ENCODE peak calls at places on chromosome 3, in nine cellular contexts. One of them, this sample, is unnamed.

GRCh38 chr3:47324278-47324865 is 41.6 kb downstream of the KLHL18 start:
- DNase-seq in OCI-LY7: peak
- DNase-seq in neuronal stem cell: peak
- DNase-seq in GM23338: peak
- DNase-seq in PC-3: peak
- DNase-seq in mesenchymal stem cell: peak
- DNase-seq in IMR-90: peak
- DNase-seq in astrocyte: peak
- DNase-seq in MM.1S: peak
- DNase-seq in this sample: peak

GRCh38 chr3:42174679-42175660 is 83.8 kb downstream of the TRAK1 start:
- DNase-seq in OCI-LY7: peak
- DNase-seq in neuronal stem cell: no peak
- DNase-seq in GM23338: no peak
- DNase-seq in PC-3: no peak
- DNase-seq in mesenchymal stem cell: no peak
- DNase-seq in IMR-90: no peak
- DNase-seq in astrocyte: peak
- DNase-seq in MM.1S: no peak
- DNase-seq in this sample: no peak

GRCh38 chr3:41710646-41711388 is 251.1 kb downstream of the ULK4 start:
- DNase-seq in OCI-LY7: no peak
- DNase-seq in neuronal stem cell: no peak
- DNase-seq in GM23338: peak
- DNase-seq in PC-3: peak
- DNase-seq in mesenchymal stem cell: peak
- DNase-seq in IMR-90: peak
- DNase-seq in astrocyte: peak
- DNase-seq in MM.1S: no peak
- DNase-seq in this sample: no peak

GRCh38 chr3:172678068-172678467 is 32.8 kb downstream of the NCEH1 start:
- DNase-seq in OCI-LY7: no peak
- DNase-seq in neuronal stem cell: no peak
- DNase-seq in GM23338: no peak
- DNase-seq in PC-3: peak
- DNase-seq in mesenchymal stem cell: peak
- DNase-seq in IMR-90: no peak
- DNase-seq in astrocyte: no peak
- DNase-seq in MM.1S: no peak
- DNase-seq in this sample: no peak

GRCh38 chr3:59271971-59272370 is 222.1 kb upstream of the CFAP20DC start:
- DNase-seq in OCI-LY7: no peak
- DNase-seq in neuronal stem cell: no peak
- DNase-seq in GM23338: no peak
- DNase-seq in PC-3: no peak
- DNase-seq in mesenchymal stem cell: no peak
- DNase-seq in IMR-90: no peak
- DNase-seq in astrocyte: no peak
- DNase-seq in MM.1S: no peak
- DNase-seq in this sample: no peak

GRCh38 chr3:132730891-132731580 is 8.8 kb upstream of the NPHP3 start:
- DNase-seq in OCI-LY7: peak
- DNase-seq in neuronal stem cell: peak
- DNase-seq in GM23338: peak
- DNase-seq in PC-3: peak
- DNase-seq in mesenchymal stem cell: peak
- DNase-seq in IMR-90: peak
- DNase-seq in astrocyte: peak
- DNase-seq in MM.1S: peak
- DNase-seq in this sample: no peak

GRCh38 chr3:24526640-24527237 is 32.1 kb upstream of the THRB start:
- DNase-seq in OCI-LY7: no peak
- DNase-seq in neuronal stem cell: no peak
- DNase-seq in GM23338: no peak
- DNase-seq in PC-3: no peak
- DNase-seq in mesenchymal stem cell: no peak
- DNase-seq in IMR-90: no peak
- DNase-seq in astrocyte: no peak
- DNase-seq in MM.1S: no peak
- DNase-seq in this sample: no peak

GRCh38 chr3:155079795-155080546 is at the start of gene MME:
- DNase-seq in OCI-LY7: peak
- DNase-seq in neuronal stem cell: peak
- DNase-seq in GM23338: peak
- DNase-seq in PC-3: peak
- DNase-seq in mesenchymal stem cell: peak
- DNase-seq in IMR-90: peak
- DNase-seq in astrocyte: peak
- DNase-seq in MM.1S: peak
- DNase-seq in this sample: peak

DNA sequence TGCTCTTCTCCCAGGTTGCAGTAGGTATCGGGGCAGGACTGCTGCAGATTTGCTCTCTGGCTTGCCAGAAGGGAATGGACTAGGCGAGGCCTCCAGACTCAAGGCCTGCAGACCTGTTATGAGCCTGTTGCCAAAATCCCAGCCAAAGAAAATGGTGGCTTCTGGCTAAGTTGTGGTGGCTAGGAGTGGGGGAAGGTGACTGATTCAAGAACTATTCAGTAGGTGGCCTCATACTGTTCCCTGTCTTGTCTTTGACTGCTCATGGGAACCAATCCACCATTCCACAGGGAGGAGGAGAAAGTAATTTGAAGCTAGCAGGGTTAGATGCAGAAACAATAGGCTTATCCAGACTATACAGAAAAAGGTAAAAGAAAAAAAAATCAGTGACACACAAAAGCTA is 380.4 kb upstream of the PROK2 start:
- DNase-seq in OCI-LY7: no peak
- DNase-seq in neuronal stem cell: no peak
- DNase-seq in GM23338: no peak
- DNase-seq in PC-3: no peak
- DNase-seq in mesenchymal stem cell: no peak
- DNase-seq in IMR-90: peak
- DNase-seq in astrocyte: peak
- DNase-seq in MM.1S: no peak
- DNase-seq in this sample: no peak
- H3K4me2 ChIP-seq in OCI-LY7: peak
- H3K4me2 ChIP-seq in neuronal stem cell: no peak
- H3K4me2 ChIP-seq in GM23338: no peak
- H3K4me2 ChIP-seq in PC-3: no peak
- H3K4me2 ChIP-seq in mesenchymal stem cell: no peak
- H3K4me2 ChIP-seq in IMR-90: no peak
- H3K4me2 ChIP-seq in astrocyte: no peak
- H3K4me2 ChIP-seq in MM.1S: no peak
- H3K4me2 ChIP-seq in this sample: no peak

GRCh38 chr3:120558784-120559227 is 37.3 kb upstream of the NDUFB4 start:
- DNase-seq in OCI-LY7: peak
- DNase-seq in neuronal stem cell: peak
- DNase-seq in GM23338: peak
- DNase-seq in PC-3: peak
- DNase-seq in mesenchymal stem cell: peak
- DNase-seq in IMR-90: peak
- DNase-seq in astrocyte: peak
- DNase-seq in MM.1S: peak
- DNase-seq in this sample: peak

GRCh38 chr3:120561251-120562045 is 34.7 kb upstream of the NDUFB4 start:
- DNase-seq in OCI-LY7: peak
- DNase-seq in neuronal stem cell: peak
- DNase-seq in GM23338: peak
- DNase-seq in PC-3: peak
- DNase-seq in mesenchymal stem cell: peak
- DNase-seq in IMR-90: peak
- DNase-seq in astrocyte: peak
- DNase-seq in MM.1S: peak
- DNase-seq in this sample: peak

GRCh38 chr3:120563356-120564022 is 32.6 kb upstream of the NDUFB4 start:
- DNase-seq in OCI-LY7: no peak
- DNase-seq in neuronal stem cell: no peak
- DNase-seq in GM23338: no peak
- DNase-seq in PC-3: no peak
- DNase-seq in mesenchymal stem cell: no peak
- DNase-seq in IMR-90: no peak
- DNase-seq in astrocyte: no peak
- DNase-seq in MM.1S: no peak
- DNase-seq in this sample: no peak

GRCh38 chr3:120559228-120560061 is 36.7 kb upstream of the NDUFB4 start:
- DNase-seq in OCI-LY7: no peak
- DNase-seq in neuronal stem cell: peak
- DNase-seq in GM23338: peak
- DNase-seq in PC-3: peak
- DNase-seq in mesenchymal stem cell: peak
- DNase-seq in IMR-90: peak
- DNase-seq in astrocyte: peak
- DNase-seq in MM.1S: no peak
- DNase-seq in this sample: no peak

DNA sequence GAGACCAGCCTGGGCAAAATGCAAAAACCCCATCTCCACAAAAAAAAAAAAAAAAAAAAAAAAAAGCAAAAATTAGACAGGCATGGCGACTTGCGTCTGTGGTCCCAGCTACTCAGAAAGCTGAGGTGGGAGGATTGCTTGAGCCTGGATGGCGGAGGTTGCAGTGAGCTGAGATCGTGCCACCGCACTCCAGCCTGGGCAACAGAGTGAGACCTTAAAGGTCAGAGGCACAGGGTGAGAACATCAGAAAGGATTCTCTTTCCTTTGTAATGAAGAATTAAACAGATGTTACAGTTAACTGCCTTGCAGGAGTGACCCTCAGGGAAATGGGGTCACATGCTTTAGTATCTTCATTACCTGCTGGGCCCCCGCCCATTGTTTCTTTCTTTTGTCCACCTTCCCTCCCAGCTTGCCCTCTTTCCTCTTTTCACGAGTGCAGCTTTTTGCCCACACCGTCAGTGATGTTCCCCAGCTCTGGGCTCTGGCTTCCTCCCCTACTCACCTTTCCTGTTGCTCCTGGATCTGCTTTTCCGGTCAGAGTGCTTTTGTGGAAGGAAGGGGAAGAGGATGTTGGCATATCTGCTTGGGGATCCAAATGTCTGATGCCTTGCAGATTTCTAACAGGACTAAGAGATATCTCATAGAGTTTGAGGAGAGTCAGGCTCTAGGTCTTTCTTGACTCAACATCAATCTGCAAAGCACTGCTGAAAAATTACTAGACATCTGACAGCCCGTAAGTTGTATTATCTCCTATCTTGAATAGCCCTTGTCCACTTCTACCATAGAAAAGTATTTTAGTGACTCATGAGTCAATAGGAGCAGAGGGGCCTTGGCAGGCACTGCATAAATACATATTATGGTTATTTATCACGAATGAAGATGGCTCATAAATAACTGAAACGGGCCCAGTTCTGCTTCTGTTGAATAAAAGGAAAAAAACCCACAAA is 35.6 kb upstream of the NDUFB4 start:
- DNase-seq in OCI-LY7: no peak
- DNase-seq in neuronal stem cell: no peak
- DNase-seq in GM23338: peak
- DNase-seq in PC-3: peak
- DNase-seq in mesenchymal stem cell: no peak
- DNase-seq in IMR-90: no peak
- DNase-seq in astrocyte: peak
- DNase-seq in MM.1S: no peak
- DNase-seq in this sample: no peak
- H2AFZ ChIP-seq in OCI-LY7: no peak
- H2AFZ ChIP-seq in neuronal stem cell: peak
- H2AFZ ChIP-seq in GM23338: peak
- H2AFZ ChIP-seq in PC-3: peak
- H2AFZ ChIP-seq in mesenchymal stem cell: no peak
- H2AFZ ChIP-seq in IMR-90: peak
- H2AFZ ChIP-seq in astrocyte: no peak
- H2AFZ ChIP-seq in MM.1S: no peak
- H2AFZ ChIP-seq in this sample: no peak

GRCh38 chr3:13190376-13190762 is 117.1 kb upstream of the IQSEC1 start:
- DNase-seq in OCI-LY7: no peak
- DNase-seq in neuronal stem cell: no peak
- DNase-seq in GM23338: no peak
- DNase-seq in PC-3: no peak
- DNase-seq in mesenchymal stem cell: no peak
- DNase-seq in IMR-90: no peak
- DNase-seq in astrocyte: no peak
- DNase-seq in MM.1S: no peak
- DNase-seq in this sample: no peak

GRCh38 chr3:13189639-13190375 is 116.6 kb upstream of the IQSEC1 start:
- DNase-seq in OCI-LY7: peak
- DNase-seq in neuronal stem cell: no peak
- DNase-seq in GM23338: no peak
- DNase-seq in PC-3: peak
- DNase-seq in mesenchymal stem cell: peak
- DNase-seq in IMR-90: peak
- DNase-seq in astrocyte: peak
- DNase-seq in MM.1S: no peak
- DNase-seq in this sample: no peak

GRCh38 chr3:13188380-13188779 is 115.2 kb upstream of the IQSEC1 start:
- DNase-seq in OCI-LY7: no peak
- DNase-seq in neuronal stem cell: no peak
- DNase-seq in GM23338: no peak
- DNase-seq in PC-3: no peak
- DNase-seq in mesenchymal stem cell: no peak
- DNase-seq in IMR-90: no peak
- DNase-seq in astrocyte: no peak
- DNase-seq in MM.1S: no peak
- DNase-seq in this sample: no peak

GRCh38 chr3:13187593-13187992 is 114.4 kb upstream of the IQSEC1 start:
- DNase-seq in OCI-LY7: no peak
- DNase-seq in neuronal stem cell: no peak
- DNase-seq in GM23338: no peak
- DNase-seq in PC-3: no peak
- DNase-seq in mesenchymal stem cell: no peak
- DNase-seq in IMR-90: no peak
- DNase-seq in astrocyte: no peak
- DNase-seq in MM.1S: no peak
- DNase-seq in this sample: no peak

DNA sequence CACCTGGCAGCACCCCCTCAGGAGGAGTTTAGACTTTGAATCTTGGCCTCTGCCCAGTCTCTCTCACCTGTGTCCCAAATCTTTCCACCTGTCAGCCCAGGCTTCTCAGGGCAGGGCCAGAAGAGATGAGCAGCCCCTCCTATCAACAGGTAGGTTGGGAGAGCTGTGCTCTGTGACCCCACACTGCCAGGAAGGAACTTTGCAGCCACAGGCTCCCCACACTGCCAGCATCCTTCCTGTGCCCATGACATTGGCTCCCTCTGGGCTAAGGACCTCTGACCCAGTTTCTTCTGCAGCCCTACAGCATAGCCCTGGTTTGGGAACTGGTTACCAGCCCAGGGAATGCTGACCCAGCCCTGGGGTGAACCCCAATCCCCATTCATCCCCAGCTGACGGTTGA is 115.7 kb upstream of the IQSEC1 start:
- DNase-seq in OCI-LY7: no peak
- DNase-seq in neuronal stem cell: no peak
- DNase-seq in GM23338: no peak
- DNase-seq in PC-3: no peak
- DNase-seq in mesenchymal stem cell: no peak
- DNase-seq in IMR-90: no peak
- DNase-seq in astrocyte: no peak
- DNase-seq in MM.1S: no peak
- DNase-seq in this sample: no peak
- H3K4me2 ChIP-seq in OCI-LY7: no peak
- H3K4me2 ChIP-seq in neuronal stem cell: no peak
- H3K4me2 ChIP-seq in GM23338: no peak
- H3K4me2 ChIP-seq in PC-3: peak
- H3K4me2 ChIP-seq in mesenchymal stem cell: no peak
- H3K4me2 ChIP-seq in IMR-90: no peak
- H3K4me2 ChIP-seq in astrocyte: no peak
- H3K4me2 ChIP-seq in MM.1S: no peak
- H3K4me2 ChIP-seq in this sample: no peak

GRCh38 chr3:123026551-123027291 is 842 bp downstream of the SEMA5B start:
- DNase-seq in OCI-LY7: no peak
- DNase-seq in neuronal stem cell: peak
- DNase-seq in GM23338: peak
- DNase-seq in PC-3: no peak
- DNase-seq in mesenchymal stem cell: peak
- DNase-seq in IMR-90: no peak
- DNase-seq in astrocyte: no peak
- DNase-seq in MM.1S: no peak
- DNase-seq in this sample: no peak

GRCh38 chr3:123027292-123028232 is at the start of gene SEMA5B:
- DNase-seq in OCI-LY7: no peak
- DNase-seq in neuronal stem cell: peak
- DNase-seq in GM23338: peak
- DNase-seq in PC-3: peak
- DNase-seq in mesenchymal stem cell: peak
- DNase-seq in IMR-90: no peak
- DNase-seq in astrocyte: no peak
- DNase-seq in MM.1S: peak
- DNase-seq in this sample: peak

GRCh38 chr3:123031051-123031450 is 3.5 kb upstream of the SEMA5B start:
- DNase-seq in OCI-LY7: no peak
- DNase-seq in neuronal stem cell: no peak
- DNase-seq in GM23338: no peak
- DNase-seq in PC-3: no peak
- DNase-seq in mesenchymal stem cell: no peak
- DNase-seq in IMR-90: no peak
- DNase-seq in astrocyte: no peak
- DNase-seq in MM.1S: no peak
- DNase-seq in this sample: no peak

GRCh38 chr3:123025642-123026521 is 1.7 kb downstream of the SEMA5B start:
- DNase-seq in OCI-LY7: no peak
- DNase-seq in neuronal stem cell: peak
- DNase-seq in GM23338: peak
- DNase-seq in PC-3: no peak
- DNase-seq in mesenchymal stem cell: no peak
- DNase-seq in IMR-90: no peak
- DNase-seq in astrocyte: no peak
- DNase-seq in MM.1S: no peak
- DNase-seq in this sample: no peak

GRCh38 chr3:123028233-123028828 is 768 bp upstream of the SEMA5B start:
- DNase-seq in OCI-LY7: peak
- DNase-seq in neuronal stem cell: peak
- DNase-seq in GM23338: peak
- DNase-seq in PC-3: peak
- DNase-seq in mesenchymal stem cell: peak
- DNase-seq in IMR-90: peak
- DNase-seq in astrocyte: peak
- DNase-seq in MM.1S: peak
- DNase-seq in this sample: peak
- H2AFZ ChIP-seq in OCI-LY7: no peak
- H2AFZ ChIP-seq in neuronal stem cell: peak
- H2AFZ ChIP-seq in GM23338: peak
- H2AFZ ChIP-seq in PC-3: peak
- H2AFZ ChIP-seq in mesenchymal stem cell: peak
- H2AFZ ChIP-seq in IMR-90: peak
- H2AFZ ChIP-seq in astrocyte: peak
- H2AFZ ChIP-seq in MM.1S: peak
- H2AFZ ChIP-seq in this sample: no peak